ENCODE peak calls at places on chromosomes 4 and X, in eight cellular contexts. One of them, this sample, is unnamed.

GRCh38 chrX:2588049-2588448 is 87.3 kb upstream of the DHRSX start:
- DNase-seq in AG04450: no peak
- DNase-seq in DMS53: no peak
- DNase-seq in MCF 10A: no peak
- DNase-seq in H54: no peak
- DNase-seq in stimulated activated CD4-positive, alpha-beta T cell treated with anti-CD3 and anti-CD28 coated beads, TNF-alpha, amount 100 ng/mL, for 48 hours: no peak
- DNase-seq in AG10803: no peak
- DNase-seq in hepatic stellate cell: no peak
- DNase-seq in this sample: no peak

GRCh38 chr4:926538-926937 is 5.6 kb downstream of the GAK start:
- DNase-seq in AG04450: no peak
- DNase-seq in DMS53: peak
- DNase-seq in MCF 10A: peak
- DNase-seq in H54: no peak
- DNase-seq in stimulated activated CD4-positive, alpha-beta T cell treated with anti-CD3 and anti-CD28 coated beads, TNF-alpha, amount 100 ng/mL, for 48 hours: no peak
- DNase-seq in AG10803: no peak
- DNase-seq in hepatic stellate cell: no peak
- DNase-seq in this sample: no peak

GRCh38 chr4:78642934-78643333 is 91.4 kb downstream of the ANXA3 start:
- DNase-seq in AG04450: no peak
- DNase-seq in DMS53: no peak
- DNase-seq in MCF 10A: no peak
- DNase-seq in H54: no peak
- DNase-seq in stimulated activated CD4-positive, alpha-beta T cell treated with anti-CD3 and anti-CD28 coated beads, TNF-alpha, amount 100 ng/mL, for 48 hours: no peak
- DNase-seq in AG10803: no peak
- DNase-seq in hepatic stellate cell: no peak
- DNase-seq in this sample: peak

GRCh38 chrX:49308604-49309269 is 5.3 kb downstream of the GAGE10 start:
- DNase-seq in AG04450: no peak
- DNase-seq in DMS53: no peak
- DNase-seq in MCF 10A: no peak
- DNase-seq in H54: no peak
- DNase-seq in stimulated activated CD4-positive, alpha-beta T cell treated with anti-CD3 and anti-CD28 coated beads, TNF-alpha, amount 100 ng/mL, for 48 hours: no peak
- DNase-seq in AG10803: peak
- DNase-seq in hepatic stellate cell: peak
- DNase-seq in this sample: no peak

GRCh38 chrX:129449141-129449540 is 74.1 kb downstream of the SMARCA1 start:
- DNase-seq in AG04450: no peak
- DNase-seq in DMS53: no peak
- DNase-seq in MCF 10A: no peak
- DNase-seq in H54: no peak
- DNase-seq in stimulated activated CD4-positive, alpha-beta T cell treated with anti-CD3 and anti-CD28 coated beads, TNF-alpha, amount 100 ng/mL, for 48 hours: no peak
- DNase-seq in AG10803: no peak
- DNase-seq in hepatic stellate cell: no peak
- DNase-seq in this sample: no peak

GRCh38 chr4:42488114-42488513 is 90.8 kb downstream of the SHISA3 start:
- DNase-seq in AG04450: no peak
- DNase-seq in DMS53: no peak
- DNase-seq in MCF 10A: no peak
- DNase-seq in H54: no peak
- DNase-seq in stimulated activated CD4-positive, alpha-beta T cell treated with anti-CD3 and anti-CD28 coated beads, TNF-alpha, amount 100 ng/mL, for 48 hours: no peak
- DNase-seq in AG10803: no peak
- DNase-seq in hepatic stellate cell: no peak
- DNase-seq in this sample: no peak

GRCh38 chrX:13254076-13254785 is 65.6 kb downstream of the ATXN3L start:
- DNase-seq in AG04450: no peak
- DNase-seq in DMS53: peak
- DNase-seq in MCF 10A: peak
- DNase-seq in H54: peak
- DNase-seq in stimulated activated CD4-positive, alpha-beta T cell treated with anti-CD3 and anti-CD28 coated beads, TNF-alpha, amount 100 ng/mL, for 48 hours: no peak
- DNase-seq in AG10803: peak
- DNase-seq in hepatic stellate cell: no peak
- DNase-seq in this sample: peak

GRCh38 chr4:114250439-114250891 is 271.0 kb upstream of the ARSJ start:
- DNase-seq in AG04450: peak
- DNase-seq in DMS53: no peak
- DNase-seq in MCF 10A: no peak
- DNase-seq in H54: no peak
- DNase-seq in stimulated activated CD4-positive, alpha-beta T cell treated with anti-CD3 and anti-CD28 coated beads, TNF-alpha, amount 100 ng/mL, for 48 hours: no peak
- DNase-seq in AG10803: peak
- DNase-seq in hepatic stellate cell: no peak
- DNase-seq in this sample: no peak

GRCh38 chrX:108439434-108439883 is at the start of gene COL4A5:
- DNase-seq in AG04450: peak
- DNase-seq in DMS53: peak
- DNase-seq in MCF 10A: peak
- DNase-seq in H54: peak
- DNase-seq in stimulated activated CD4-positive, alpha-beta T cell treated with anti-CD3 and anti-CD28 coated beads, TNF-alpha, amount 100 ng/mL, for 48 hours: no peak
- DNase-seq in AG10803: peak
- DNase-seq in hepatic stellate cell: peak
- DNase-seq in this sample: peak

GRCh38 chr4:35604724-35605123 is 639.6 kb downstream of the ARAP2 start:
- DNase-seq in AG04450: no peak
- DNase-seq in DMS53: no peak
- DNase-seq in MCF 10A: no peak
- DNase-seq in H54: no peak
- DNase-seq in stimulated activated CD4-positive, alpha-beta T cell treated with anti-CD3 and anti-CD28 coated beads, TNF-alpha, amount 100 ng/mL, for 48 hours: no peak
- DNase-seq in AG10803: no peak
- DNase-seq in hepatic stellate cell: no peak
- DNase-seq in this sample: no peak

GRCh38 chr4:146334862-146335449 is 120.6 kb downstream of the REELD1 start:
- DNase-seq in AG04450: no peak
- DNase-seq in DMS53: no peak
- DNase-seq in MCF 10A: peak
- DNase-seq in H54: no peak
- DNase-seq in stimulated activated CD4-positive, alpha-beta T cell treated with anti-CD3 and anti-CD28 coated beads, TNF-alpha, amount 100 ng/mL, for 48 hours: no peak
- DNase-seq in AG10803: peak
- DNase-seq in hepatic stellate cell: no peak
- DNase-seq in this sample: no peak

GRCh38 chrX:13843150-13843721 is 26.3 kb upstream of the GPM6B start:
- DNase-seq in AG04450: no peak
- DNase-seq in DMS53: no peak
- DNase-seq in MCF 10A: no peak
- DNase-seq in H54: no peak
- DNase-seq in stimulated activated CD4-positive, alpha-beta T cell treated with anti-CD3 and anti-CD28 coated beads, TNF-alpha, amount 100 ng/mL, for 48 hours: no peak
- DNase-seq in AG10803: no peak
- DNase-seq in hepatic stellate cell: no peak
- DNase-seq in this sample: no peak

GRCh38 chr4:34158883-34159282 is 2085.4 kb downstream of the ARAP2 start:
- DNase-seq in AG04450: no peak
- DNase-seq in DMS53: no peak
- DNase-seq in MCF 10A: no peak
- DNase-seq in H54: no peak
- DNase-seq in stimulated activated CD4-positive, alpha-beta T cell treated with anti-CD3 and anti-CD28 coated beads, TNF-alpha, amount 100 ng/mL, for 48 hours: no peak
- DNase-seq in AG10803: no peak
- DNase-seq in hepatic stellate cell: no peak
- DNase-seq in this sample: no peak

GRCh38 chr4:141576585-141577110 is 59.7 kb upstream of the IL15 start:
- DNase-seq in AG04450: no peak
- DNase-seq in DMS53: no peak
- DNase-seq in MCF 10A: no peak
- DNase-seq in H54: no peak
- DNase-seq in stimulated activated CD4-positive, alpha-beta T cell treated with anti-CD3 and anti-CD28 coated beads, TNF-alpha, amount 100 ng/mL, for 48 hours: no peak
- DNase-seq in AG10803: no peak
- DNase-seq in hepatic stellate cell: no peak
- DNase-seq in this sample: no peak

GRCh38 chr4:8840816-8841455 is 30.7 kb downstream of the HMX1 start:
- DNase-seq in AG04450: no peak
- DNase-seq in DMS53: no peak
- DNase-seq in MCF 10A: no peak
- DNase-seq in H54: no peak
- DNase-seq in stimulated activated CD4-positive, alpha-beta T cell treated with anti-CD3 and anti-CD28 coated beads, TNF-alpha, amount 100 ng/mL, for 48 hours: no peak
- DNase-seq in AG10803: no peak
- DNase-seq in hepatic stellate cell: no peak
- DNase-seq in this sample: no peak

GRCh38 chrX:21932277-21932996 is 8.1 kb upstream of the SMS start:
- DNase-seq in AG04450: peak
- DNase-seq in DMS53: peak
- DNase-seq in MCF 10A: peak
- DNase-seq in H54: no peak
- DNase-seq in stimulated activated CD4-positive, alpha-beta T cell treated with anti-CD3 and anti-CD28 coated beads, TNF-alpha, amount 100 ng/mL, for 48 hours: no peak
- DNase-seq in AG10803: peak
- DNase-seq in hepatic stellate cell: peak
- DNase-seq in this sample: no peak

GRCh38 chrX:136030357-136031225 is 45.4 kb downstream of the SLC9A6 start:
- DNase-seq in AG04450: no peak
- DNase-seq in DMS53: no peak
- DNase-seq in MCF 10A: no peak
- DNase-seq in H54: no peak
- DNase-seq in stimulated activated CD4-positive, alpha-beta T cell treated with anti-CD3 and anti-CD28 coated beads, TNF-alpha, amount 100 ng/mL, for 48 hours: no peak
- DNase-seq in AG10803: peak
- DNase-seq in hepatic stellate cell: peak
- DNase-seq in this sample: no peak

GRCh38 chr4:151960449-151961246 is 199.8 kb upstream of the GATB start:
- DNase-seq in AG04450: no peak
- DNase-seq in DMS53: no peak
- DNase-seq in MCF 10A: peak
- DNase-seq in H54: no peak
- DNase-seq in stimulated activated CD4-positive, alpha-beta T cell treated with anti-CD3 and anti-CD28 coated beads, TNF-alpha, amount 100 ng/mL, for 48 hours: no peak
- DNase-seq in AG10803: no peak
- DNase-seq in hepatic stellate cell: no peak
- DNase-seq in this sample: no peak

GRCh38 chr4:7909463-7909862 is 30.2 kb downstream of the AFAP1 start:
- DNase-seq in AG04450: no peak
- DNase-seq in DMS53: no peak
- DNase-seq in MCF 10A: peak
- DNase-seq in H54: no peak
- DNase-seq in stimulated activated CD4-positive, alpha-beta T cell treated with anti-CD3 and anti-CD28 coated beads, TNF-alpha, amount 100 ng/mL, for 48 hours: no peak
- DNase-seq in AG10803: no peak
- DNase-seq in hepatic stellate cell: no peak
- DNase-seq in this sample: peak

GRCh38 chr4:7938513-7939376 is 916 bp downstream of the AFAP1 start:
- DNase-seq in AG04450: no peak
- DNase-seq in DMS53: peak
- DNase-seq in MCF 10A: peak
- DNase-seq in H54: no peak
- DNase-seq in stimulated activated CD4-positive, alpha-beta T cell treated with anti-CD3 and anti-CD28 coated beads, TNF-alpha, amount 100 ng/mL, for 48 hours: no peak
- DNase-seq in AG10803: peak
- DNase-seq in hepatic stellate cell: peak
- DNase-seq in this sample: peak

GRCh38 chr4:127503111-127503510 is 129.6 kb upstream of the INTU start:
- DNase-seq in AG04450: no peak
- DNase-seq in DMS53: no peak
- DNase-seq in MCF 10A: no peak
- DNase-seq in H54: no peak
- DNase-seq in stimulated activated CD4-positive, alpha-beta T cell treated with anti-CD3 and anti-CD28 coated beads, TNF-alpha, amount 100 ng/mL, for 48 hours: no peak
- DNase-seq in AG10803: peak
- DNase-seq in hepatic stellate cell: no peak
- DNase-seq in this sample: no peak

GRCh38 chrX:50579955-50580354 is 109.3 kb upstream of the DGKK start:
- DNase-seq in AG04450: peak
- DNase-seq in DMS53: peak
- DNase-seq in MCF 10A: peak
- DNase-seq in H54: peak
- DNase-seq in stimulated activated CD4-positive, alpha-beta T cell treated with anti-CD3 and anti-CD28 coated beads, TNF-alpha, amount 100 ng/mL, for 48 hours: no peak
- DNase-seq in AG10803: peak
- DNase-seq in hepatic stellate cell: peak
- DNase-seq in this sample: peak

GRCh38 chr4:27685947-27686346 is 825.3 kb downstream of the STIM2 start:
- DNase-seq in AG04450: no peak
- DNase-seq in DMS53: no peak
- DNase-seq in MCF 10A: no peak
- DNase-seq in H54: no peak
- DNase-seq in stimulated activated CD4-positive, alpha-beta T cell treated with anti-CD3 and anti-CD28 coated beads, TNF-alpha, amount 100 ng/mL, for 48 hours: no peak
- DNase-seq in AG10803: no peak
- DNase-seq in hepatic stellate cell: no peak
- DNase-seq in this sample: no peak

GRCh38 chr4:74632634-74633033 is 161.7 kb downstream of the BTC start:
- DNase-seq in AG04450: peak
- DNase-seq in DMS53: no peak
- DNase-seq in MCF 10A: peak
- DNase-seq in H54: peak
- DNase-seq in stimulated activated CD4-positive, alpha-beta T cell treated with anti-CD3 and anti-CD28 coated beads, TNF-alpha, amount 100 ng/mL, for 48 hours: peak
- DNase-seq in AG10803: peak
- DNase-seq in hepatic stellate cell: no peak
- DNase-seq in this sample: no peak

GRCh38 chr4:112514449-112515277 is 1.3 kb downstream of the NEUROG2 start:
- DNase-seq in AG04450: no peak
- DNase-seq in DMS53: peak
- DNase-seq in MCF 10A: no peak
- DNase-seq in H54: no peak
- DNase-seq in stimulated activated CD4-positive, alpha-beta T cell treated with anti-CD3 and anti-CD28 coated beads, TNF-alpha, amount 100 ng/mL, for 48 hours: no peak
- DNase-seq in AG10803: no peak
- DNase-seq in hepatic stellate cell: no peak
- DNase-seq in this sample: peak

GRCh38 chr4:128354205-128354821 is 66.7 kb upstream of the PGRMC2 start:
- DNase-seq in AG04450: peak
- DNase-seq in DMS53: peak
- DNase-seq in MCF 10A: peak
- DNase-seq in H54: peak
- DNase-seq in stimulated activated CD4-positive, alpha-beta T cell treated with anti-CD3 and anti-CD28 coated beads, TNF-alpha, amount 100 ng/mL, for 48 hours: no peak
- DNase-seq in AG10803: peak
- DNase-seq in hepatic stellate cell: peak
- DNase-seq in this sample: peak

GRCh38 chr4:95049838-95050237 is 292.1 kb downstream of the BMPR1B start:
- DNase-seq in AG04450: no peak
- DNase-seq in DMS53: no peak
- DNase-seq in MCF 10A: peak
- DNase-seq in H54: no peak
- DNase-seq in stimulated activated CD4-positive, alpha-beta T cell treated with anti-CD3 and anti-CD28 coated beads, TNF-alpha, amount 100 ng/mL, for 48 hours: no peak
- DNase-seq in AG10803: peak
- DNase-seq in hepatic stellate cell: no peak
- DNase-seq in this sample: no peak

GRCh38 chrX:41561045-41561444 is 113.9 kb downstream of the NYX start:
- DNase-seq in AG04450: peak
- DNase-seq in DMS53: peak
- DNase-seq in MCF 10A: peak
- DNase-seq in H54: peak
- DNase-seq in stimulated activated CD4-positive, alpha-beta T cell treated with anti-CD3 and anti-CD28 coated beads, TNF-alpha, amount 100 ng/mL, for 48 hours: no peak
- DNase-seq in AG10803: peak
- DNase-seq in hepatic stellate cell: peak
- DNase-seq in this sample: peak

GRCh38 chrX:39815621-39816020 is 282.1 kb downstream of the BCOR start:
- DNase-seq in AG04450: no peak
- DNase-seq in DMS53: peak
- DNase-seq in MCF 10A: no peak
- DNase-seq in H54: no peak
- DNase-seq in stimulated activated CD4-positive, alpha-beta T cell treated with anti-CD3 and anti-CD28 coated beads, TNF-alpha, amount 100 ng/mL, for 48 hours: no peak
- DNase-seq in AG10803: no peak
- DNase-seq in hepatic stellate cell: no peak
- DNase-seq in this sample: peak

GRCh38 chr4:181821039-181822004 is 421.9 kb upstream of the TENM3 start:
- DNase-seq in AG04450: no peak
- DNase-seq in DMS53: peak
- DNase-seq in MCF 10A: peak
- DNase-seq in H54: no peak
- DNase-seq in stimulated activated CD4-positive, alpha-beta T cell treated with anti-CD3 and anti-CD28 coated beads, TNF-alpha, amount 100 ng/mL, for 48 hours: no peak
- DNase-seq in AG10803: peak
- DNase-seq in hepatic stellate cell: no peak
- DNase-seq in this sample: peak

GRCh38 chr4:14254806-14255445 is 627.4 kb upstream of the BOD1L1 start:
- DNase-seq in AG04450: no peak
- DNase-seq in DMS53: no peak
- DNase-seq in MCF 10A: no peak
- DNase-seq in H54: no peak
- DNase-seq in stimulated activated CD4-positive, alpha-beta T cell treated with anti-CD3 and anti-CD28 coated beads, TNF-alpha, amount 100 ng/mL, for 48 hours: no peak
- DNase-seq in AG10803: no peak
- DNase-seq in hepatic stellate cell: no peak
- DNase-seq in this sample: no peak

GRCh38 chrX:43474321-43474720 is 181.8 kb upstream of the MAOA start:
- DNase-seq in AG04450: no peak
- DNase-seq in DMS53: peak
- DNase-seq in MCF 10A: peak
- DNase-seq in H54: no peak
- DNase-seq in stimulated activated CD4-positive, alpha-beta T cell treated with anti-CD3 and anti-CD28 coated beads, TNF-alpha, amount 100 ng/mL, for 48 hours: no peak
- DNase-seq in AG10803: no peak
- DNase-seq in hepatic stellate cell: no peak
- DNase-seq in this sample: no peak

GRCh38 chr4:101337688-101338087 is 9.6 kb downstream of the PPP3CA start:
- DNase-seq in AG04450: no peak
- DNase-seq in DMS53: no peak
- DNase-seq in MCF 10A: peak
- DNase-seq in H54: peak
- DNase-seq in stimulated activated CD4-positive, alpha-beta T cell treated with anti-CD3 and anti-CD28 coated beads, TNF-alpha, amount 100 ng/mL, for 48 hours: no peak
- DNase-seq in AG10803: peak
- DNase-seq in hepatic stellate cell: peak
- DNase-seq in this sample: peak

GRCh38 chr4:126991965-126992364 is 640.8 kb upstream of the INTU start:
- DNase-seq in AG04450: no peak
- DNase-seq in DMS53: no peak
- DNase-seq in MCF 10A: no peak
- DNase-seq in H54: no peak
- DNase-seq in stimulated activated CD4-positive, alpha-beta T cell treated with anti-CD3 and anti-CD28 coated beads, TNF-alpha, amount 100 ng/mL, for 48 hours: no peak
- DNase-seq in AG10803: peak
- DNase-seq in hepatic stellate cell: no peak
- DNase-seq in this sample: peak